ENCODE peak calls at places on chromosomes 11 and 22, in nine cellular contexts. X, G, D, K, S, A, H, R and L are unnamed samples.

GRCh38 chr11:115645631-115646271 is 141.5 kb upstream of the CADM1 start:
- DNase-seq in K (no peak), R (no peak), X (no peak), D (no peak), H (no peak), G (no peak), S (peak; percentile 63), A (no peak), L (no peak)

GRCh38 chr11:84430661-84431060 is 1144.5 kb upstream of the CCDC90B start:
- DNase-seq in H (no peak), A (no peak), S (no peak), X (no peak), R (no peak), D (no peak), G (peak; percentile 15), K (no peak), L (no peak)

GRCh38 chr11:131584694-131585592 is 214.5 kb downstream of the NTM start:
- DNase-seq in K (no peak), A (no peak), X (no peak), R (no peak), G (no peak), S (peak; percentile 15), H (no peak), D (no peak), L (no peak)

GRCh38 chr22:48863965-48864538 is 963.6 kb downstream of the BRD1 start:
- DNase-seq in K (no peak), R (no peak), X (no peak), S (no peak), G (no peak), A (no peak), D (no peak), H (no peak), L (peak; percentile 22)

GRCh38 chr11:18698341-18699268 is at the start of gene TMEM86A:
- DNase-seq in D (peak; percentile 87), K (peak; percentile 92), H (peak; percentile 88), R (peak; percentile 59), X (peak; percentile 97), S (peak; percentile 96), G (peak; percentile 95), A (peak; percentile 97), L (peak; percentile 96)

GRCh38 chr11:106353031-106353430 is 275.6 kb downstream of the AASDHPPT start:
- DNase-seq in X (no peak), H (no peak), R (no peak), A (no peak), G (no peak), S (no peak), K (no peak), D (no peak), L (no peak)

GRCh38 chr11:128029219-128029722 is 558.1 kb downstream of the ETS1 start:
- DNase-seq in H (no peak), S (no peak), D (no peak), A (no peak), X (no peak), K (no peak), R (no peak), G (no peak), L (no peak)

GRCh38 chr11:74739546-74740270 is 8.5 kb upstream of the CHRDL2 start:
- DNase-seq in D (peak; percentile 38), H (peak; percentile 64), S (peak; percentile 33), G (peak; percentile 64), K (no peak), A (no peak), R (no peak), X (peak; percentile 51), L (no peak)

GRCh38 chr11:127624455-127624854 is 623.9 kb upstream of the KIRREL3 start:
- DNase-seq in A (no peak), H (no peak), D (no peak), G (no peak), S (peak; percentile 17), K (no peak), R (no peak), X (peak; percentile 12), L (no peak)

GRCh38 chr11:27783701-27784355 is 83.6 kb upstream of the BDNF start:
- DNase-seq in S (no peak), A (no peak), K (no peak), G (no peak), X (no peak), R (no peak), H (no peak), D (no peak), L (no peak)

GRCh38 chr11:118609380-118610219 is 2.2 kb downstream of the PHLDB1 start:
- DNase-seq in A (no peak), X (peak; percentile 63), K (no peak), G (peak; percentile 24), R (no peak), D (peak; percentile 46), H (peak; percentile 47), S (no peak), L (peak; percentile 45)

GRCh38 chr22:29477919-29478318 is 2.1 kb upstream of the NEFH start:
- DNase-seq in S (no peak), X (no peak), H (no peak), K (no peak), A (no peak), D (no peak), G (no peak), R (no peak), L (no peak)

GRCh38 chr11:131668867-131669780 is 298.7 kb downstream of the NTM start:
- DNase-seq in S (no peak), R (no peak), G (peak; percentile 29), K (no peak), X (no peak), A (no peak), H (peak; percentile 32), D (no peak), L (peak; percentile 46)

GRCh38 chr11:72760543-72761400 is 8.6 kb upstream of the ARAP1 start:
- DNase-seq in R (no peak), D (no peak), G (no peak), K (no peak), S (no peak), X (no peak), H (no peak), A (no peak), L (no peak)

GRCh38 chr11:94880216-94880615 is 93.1 kb downstream of the CWC15 start:
- DNase-seq in D (no peak), H (no peak), R (no peak), X (no peak), A (no peak), K (no peak), G (no peak), S (no peak), L (no peak)

GRCh38 chr22:48104786-48105185 is 1342.3 kb downstream of the TBC1D22A start:
- DNase-seq in S (no peak), R (no peak), D (no peak), A (no peak), G (no peak), H (no peak), X (no peak), K (no peak), L (no peak)

GRCh38 chr11:35683728-35684339 is 21.3 kb downstream of the TRIM44 start:
- DNase-seq in A (no peak), X (no peak), S (no peak), R (no peak), G (no peak), K (no peak), D (no peak), H (no peak), L (no peak)

DNA sequence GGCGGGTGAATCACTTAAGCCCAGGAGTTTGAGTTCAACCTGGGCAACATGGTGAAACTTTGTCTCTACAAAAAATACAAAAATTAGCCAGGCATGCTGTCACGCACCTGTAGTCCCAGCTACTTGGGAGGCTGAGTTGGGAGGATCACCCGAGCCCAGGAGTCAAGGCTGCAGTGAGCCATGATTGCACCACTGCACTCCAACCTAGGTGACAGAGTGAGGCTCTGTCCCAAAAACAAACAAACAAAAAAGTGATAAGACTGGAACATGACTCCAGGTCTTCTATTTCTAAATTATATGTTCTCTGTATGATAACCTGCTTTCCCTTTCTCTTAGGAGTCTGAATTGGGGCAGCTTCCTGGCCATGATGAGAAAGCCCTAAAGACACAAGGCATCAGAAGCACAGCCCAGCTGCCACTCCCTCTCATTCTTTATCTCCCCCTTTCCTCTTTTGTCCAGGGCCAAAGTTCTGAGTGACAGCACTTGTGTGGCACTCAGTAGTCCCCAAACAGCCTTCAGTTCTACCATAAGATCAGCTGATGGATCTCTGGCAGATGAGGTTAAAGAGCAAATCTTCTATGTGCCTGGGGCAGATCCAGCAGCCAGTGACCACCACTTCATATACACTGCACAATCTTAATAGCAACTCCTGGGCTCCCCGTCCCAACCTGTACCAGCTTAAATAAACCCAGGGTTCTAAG is 136.0 kb downstream of the C11orf58 start:
- DNase-seq in S (no peak), D (no peak), R (no peak), G (no peak), K (no peak), H (no peak), A (no peak), X (no peak), L (no peak)
- H3K4me1 ChIP-seq in S (peaks cover 61% of the 10 kb centered on the region), D (no peaks in the 10 kb centered on the region), R (peaks cover 18% of the 10 kb centered on the region), G (peaks cover 20% of the 10 kb centered on the region), K (no peaks in the 10 kb centered on the region), H (no peaks in the 10 kb centered on the region), A (peaks cover 5% of the 10 kb centered on the region), X (peaks cover 4% of the 10 kb centered on the region), L (peaks cover 7% of the 10 kb centered on the region)

GRCh38 chr22:30541979-30542810 is 4.3 kb downstream of the SEC14L6 start:
- DNase-seq in A (peak; percentile 75), H (no peak), S (no peak), G (peak; percentile 60), D (no peak), K (peak; percentile 31), R (no peak), X (peak; percentile 40), L (no peak)
- H3K4me3 ChIP-seq in A (peak overlapping the region; percentile 50), H (no peak overlapping the region), S (peak overlapping the region; percentile 61), G (peak overlapping the region; percentile 47), D (no peak overlapping the region), K (peak overlapping the region; percentile 9), R (peak overlapping the region; percentile 2), X (peak overlapping the region; percentile 31), L (no peak overlapping the region)

GRCh38 chr11:99686838-99687237 is 666.1 kb downstream of the CNTN5 start:
- DNase-seq in D (no peak), R (no peak), A (no peak), X (no peak), S (no peak), K (no peak), G (no peak), H (no peak), L (no peak)

GRCh38 chr11:99683933-99684332 is 663.2 kb downstream of the CNTN5 start:
- DNase-seq in H (no peak), K (no peak), D (no peak), A (no peak), R (no peak), S (no peak), G (no peak), X (no peak), L (no peak)

GRCh38 chr11:99682171-99682570 is 661.4 kb downstream of the CNTN5 start:
- DNase-seq in D (no peak), A (no peak), S (no peak), X (no peak), G (no peak), H (no peak), R (no peak), K (no peak), L (no peak)

GRCh38 chr11:99682646-99683045 is 661.9 kb downstream of the CNTN5 start:
- DNase-seq in G (no peak), K (no peak), H (no peak), D (no peak), X (no peak), S (no peak), R (no peak), A (no peak), L (no peak)

GRCh38 chr11:99687320-99687719 is 666.6 kb downstream of the CNTN5 start:
- DNase-seq in K (no peak), H (no peak), X (no peak), A (no peak), D (no peak), G (no peak), S (no peak), R (no peak), L (no peak)
- TF ChIP-seq CTCF in K (no peak), H (no peak), X (no peak), A (no peak), D (no peak), G (no peak), S (no peak), R (no peak), L (no peak)

GRCh38 chr22:45775569-45776312 is 104.1 kb downstream of the ATXN10 start:
- DNase-seq in H (no peak), A (no peak), X (no peak), S (no peak), G (no peak), R (no peak), D (no peak), K (no peak), L (no peak)
- H3K4me1 ChIP-seq in H (peaks cover 7% of the 10 kb centered on the region), A (no peaks in the 10 kb centered on the region), X (no peaks in the 10 kb centered on the region), S (peaks cover 8% of the 10 kb centered on the region), G (no peaks in the 10 kb centered on the region), R (no peaks in the 10 kb centered on the region), D (no peaks in the 10 kb centered on the region), K (no peaks in the 10 kb centered on the region), L (no peaks in the 10 kb centered on the region)